ENCODE peak calls at places on chromosome 5, in five cellular contexts. G is K562, J is HepG2, B is SK-N-SH, T is GM12878. N is an unnamed sample.
A peak's percentile ranks its signal among the peaks of the same experiment; 100 is the strongest.

GRCh38 chr5:173757279-173757678 is 130.9 kb upstream of the CPEB4 start:
- DNase-seq in G (no peak), J (no peak), B (peak; percentile 67), T (no peak), N (no peak)

GRCh38 chr5:54610197-54610898 is 92.8 kb downstream of the SNX18 start:
- DNase-seq in G (no peak), J (no peak), B (no peak), T (peak; percentile 51), N (no peak)

GRCh38 chr5:39648539-39649200 is 223.9 kb upstream of the DAB2 start:
- DNase-seq in G (peak; percentile 9), J (no peak), B (no peak), T (no peak), N (peak; percentile 88)

GRCh38 chr5:102927007-102927406 is 171.9 kb downstream of the PAM start:
- DNase-seq in G (no peak), J (no peak), B (no peak), T (no peak), N (no peak)

GRCh38 chr5:2752059-2752874 is 790 bp upstream of the IRX2 start:
- DNase-seq in G (no peak), J (no peak), B (no peak), T (no peak), N (no peak)

GRCh38 chr5:65861830-65862241 is 64.5 kb upstream of the ERBIN start:
- DNase-seq in G (no peak), J (no peak), B (no peak), T (no peak), N (peak; percentile 61)

GRCh38 chr5:57181151-57181550 is 7.3 kb downstream of the GPBP1 start:
- DNase-seq in G (no peak), J (no peak), B (no peak), T (no peak), N (no peak)

GRCh38 chr5:154288145-154288544 is 97.6 kb downstream of the GALNT10 start:
- DNase-seq in G (no peak), J (peak; percentile 16), B (no peak), T (no peak), N (no peak)

GRCh38 chr5:67165524-67166459 is 30.8 kb downstream of the CD180 start:
- DNase-seq in G (peak; percentile 36), J (no peak), B (peak; percentile 41), T (no peak), N (peak; percentile 73)

GRCh38 chr5:143896981-143897380 is 85.0 kb downstream of the HMHB1 start:
- DNase-seq in G (no peak), J (no peak), B (no peak), T (no peak), N (no peak)

GRCh38 chr5:119363936-119364335 is 8.1 kb downstream of the TNFAIP8 start:
- DNase-seq in G (no peak), J (no peak), B (no peak), T (peak; percentile 42), N (no peak)

GRCh38 chr5:56641635-56642255 is 173.6 kb upstream of the MAP3K1 start:
- DNase-seq in G (no peak), J (no peak), B (no peak), T (no peak), N (no peak)

GRCh38 chr5:38515648-38516047 is 40.8 kb downstream of the LIFR start:
- DNase-seq in G (peak; percentile 6), J (peak; percentile 17), B (peak; percentile 17), T (no peak), N (peak; percentile 4)

GRCh38 chr5:107398703-107399102 is 272.0 kb downstream of the EFNA5 start:
- DNase-seq in G (no peak), J (no peak), B (no peak), T (no peak), N (no peak)

GRCh38 chr5:154782812-154783592 is 27.8 kb downstream of the LARP1 start:
- DNase-seq in G (no peak), J (no peak), B (no peak), T (no peak), N (no peak)

GRCh38 chr5:167244583-167244982 is 1046.9 kb upstream of the WWC1 start:
- DNase-seq in G (no peak), J (no peak), B (peak; percentile 22), T (no peak), N (no peak)

GRCh38 chr5:160230686-160231527 is 1.6 kb downstream of the FABP6 start:
- DNase-seq in G (no peak), J (no peak), B (no peak), T (peak; percentile 74), N (no peak)

GRCh38 chr5:83443539-83443938 is 28.0 kb upstream of the VCAN start:
- DNase-seq in G (no peak), J (no peak), B (no peak), T (no peak), N (no peak)

GRCh38 chr5:135027318-135027698 is 6.7 kb downstream of the PITX1 start:
- DNase-seq in G (no peak), J (no peak), B (no peak), T (no peak), N (no peak)

GRCh38 chr5:142847898-142848790 is 78.0 kb downstream of the ARHGAP26 start:
- DNase-seq in G (no peak), J (no peak), B (no peak), T (no peak), N (no peak)

GRCh38 chr5:31638286-31638685 is 645 bp upstream of the PDZD2 start:
- DNase-seq in G (no peak), J (no peak), B (no peak), T (no peak), N (no peak)

GRCh38 chr5:174426388-174426787 is 298.0 kb upstream of the MSX2 start:
- DNase-seq in G (no peak), J (no peak), B (no peak), T (no peak), N (no peak)

GRCh38 chr5:95846554-95847260 is 24.2 kb upstream of the GLRX start:
- DNase-seq in G (peak; percentile 77), J (peak; percentile 63), B (peak; percentile 83), T (no peak), N (no peak)

GRCh38 chr5:15774632-15775031 is 274.7 kb downstream of the FBXL7 start:
- DNase-seq in G (no peak), J (no peak), B (no peak), T (no peak), N (no peak)

GRCh38 chr5:133365326-133365725 is 247.0 kb downstream of the FSTL4 start:
- DNase-seq in G (peak; percentile 5), J (no peak), B (peak; percentile 65), T (no peak), N (no peak)

GRCh38 chr5:173717959-173718358 is 101.5 kb upstream of the BOD1 start:
- DNase-seq in G (no peak), J (no peak), B (no peak), T (no peak), N (no peak)

GRCh38 chr5:87826507-87826906 is 413.8 kb upstream of the CCNH start:
- DNase-seq in G (no peak), J (no peak), B (no peak), T (no peak), N (no peak)

GRCh38 chr5:861442-862366 is 10.9 kb upstream of the ZDHHC11 start:
- DNase-seq in G (no peak), J (no peak), B (no peak), T (no peak), N (no peak)

GRCh38 chr5:862367-863243 is 11.8 kb upstream of the ZDHHC11 start:
- DNase-seq in G (no peak), J (no peak), B (no peak), T (no peak), N (no peak)

GRCh38 chr5:864492-865167 is 13.8 kb upstream of the ZDHHC11 start:
- DNase-seq in G (no peak), J (no peak), B (no peak), T (no peak), N (no peak)

GRCh38 chr5:865168-865521 is 14.4 kb upstream of the ZDHHC11 start:
- DNase-seq in G (no peak), J (no peak), B (no peak), T (no peak), N (no peak)

DNA sequence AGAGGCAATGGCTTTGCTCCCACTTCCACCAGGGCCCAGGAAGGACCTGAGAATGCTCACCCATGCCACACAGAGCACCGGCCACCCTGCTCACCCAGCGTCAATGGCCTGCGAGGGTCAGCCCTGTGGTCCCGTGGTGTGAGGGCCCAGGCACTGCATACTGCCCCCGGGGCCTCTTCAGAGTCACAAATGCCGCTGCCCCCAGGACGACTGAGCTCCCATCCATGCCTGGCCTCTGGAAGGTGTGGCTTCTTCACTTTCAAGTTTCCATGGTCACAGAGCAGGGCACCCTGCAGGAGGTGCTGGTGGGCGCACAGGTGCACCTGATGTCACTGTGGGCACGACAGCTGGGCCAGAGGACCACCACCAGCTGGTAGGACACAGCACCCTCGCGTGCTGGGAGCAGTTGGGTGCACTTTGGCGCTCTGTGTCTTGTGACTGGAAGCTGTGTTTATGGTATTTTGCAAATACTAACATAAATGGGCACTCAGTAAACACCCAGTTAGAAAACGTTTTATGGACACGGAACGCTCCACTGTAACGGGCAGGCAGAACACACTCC is 12.5 kb upstream of the ZDHHC11 start:
- DNase-seq in G (no peak), J (no peak), B (no peak), T (no peak), N (no peak)
- TF ChIP-seq ZBTB33 in G (no peak), J (no peak), B (no peak), T (no peak), N (no peak)

DNA sequence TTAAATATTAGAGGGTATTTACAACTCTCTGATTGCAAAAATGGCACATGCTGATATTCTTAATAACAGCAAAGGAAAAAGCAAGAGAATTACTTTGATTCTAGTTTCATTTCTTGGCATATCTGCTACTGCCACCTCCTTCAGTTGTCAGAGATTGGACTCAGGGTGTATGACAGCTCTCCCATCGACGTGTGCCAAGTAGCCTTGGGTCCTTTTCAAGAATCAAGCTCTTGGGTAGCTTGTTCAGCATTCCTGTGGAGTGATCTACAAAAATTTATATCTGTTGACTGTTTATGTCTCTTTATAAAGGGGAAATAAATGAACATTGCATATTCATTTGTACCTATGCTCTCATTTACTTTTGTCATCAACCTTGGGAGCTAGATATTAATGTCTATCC is 315.6 kb downstream of the PRR16 start:
- DNase-seq in G (no peak), J (no peak), B (no peak), T (no peak), N (no peak)
- H2AFZ ChIP-seq in G (no peak overlapping the region), J (no peak overlapping the region), B (peak overlapping the region; percentile 78), T (no peak overlapping the region), N (no peak overlapping the region)

GRCh38 chr5:22488427-22488826 is 364.7 kb downstream of the CDH12 start:
- DNase-seq in G (no peak), J (no peak), B (no peak), T (no peak), N (no peak)
- TF ChIP-seq ZBTB33 in G (no peak), J (no peak), B (no peak), T (no peak), N (no peak)

DNA sequence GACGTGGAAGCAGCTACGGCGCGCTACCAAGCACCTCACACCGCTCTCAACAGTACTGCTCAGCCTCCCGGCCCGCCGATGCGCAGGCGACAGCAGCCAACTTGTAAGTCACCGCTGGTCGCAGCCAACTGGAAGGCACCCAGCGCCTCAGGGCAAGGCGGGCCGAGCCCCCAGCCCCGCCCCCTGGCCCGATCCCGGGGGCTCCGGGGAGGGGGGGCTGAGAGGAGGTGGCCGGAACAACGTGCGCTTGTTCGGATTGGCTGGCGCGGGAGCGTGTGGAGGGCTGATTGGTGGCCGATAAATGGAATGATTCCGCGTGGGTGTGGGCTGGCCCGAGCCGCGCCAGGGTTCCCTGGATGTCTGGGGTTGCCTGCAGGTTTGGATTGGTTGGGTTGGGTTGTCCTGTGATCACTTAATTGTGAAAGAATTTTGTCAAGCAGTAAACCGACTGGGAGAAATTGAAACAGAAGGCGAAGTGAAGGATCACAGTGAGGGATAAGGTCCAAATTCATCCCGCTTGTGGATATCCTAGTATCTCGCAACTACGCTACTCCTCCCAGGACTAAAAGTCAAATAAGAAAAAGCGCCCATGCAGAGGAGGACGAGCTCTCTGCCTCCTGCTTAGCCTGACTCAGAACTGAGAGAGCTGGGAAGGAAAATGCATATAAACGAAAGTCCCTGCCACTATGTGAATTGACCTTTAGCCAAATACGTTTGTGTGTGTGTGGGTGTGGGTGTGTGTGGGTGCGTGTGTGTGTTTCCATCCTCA is at the start of gene STARD4:
- DNase-seq in G (peak; percentile 97), J (peak; percentile 92), B (peak; percentile 96), T (peak; percentile 92), N (peak; percentile 84)
- H2AFZ ChIP-seq in G (peak within 1 kb of the TSS; percentile 92), J (peak within 1 kb of the TSS; percentile 65), B (peak within 1 kb of the TSS; percentile 89), T (peak within 1 kb of the TSS; percentile 87), N (peak within 1 kb of the TSS; percentile 94)

N was measured in HCT116.